ENCODE peak calls at places on chromosome 21, in five cellular contexts. E, B, F, H and U are unnamed samples.

GRCh38 chr21:37452222-37452621 is 85.6 kb downstream of the DYRK1A start:
- DNase-seq in E (peak), B (no peak), F (no peak), H (peak), U (peak)

GRCh38 chr21:46457801-46458314 is 833 bp upstream of the DIP2A start:
- DNase-seq in E (peak), B (peak), F (peak), H (peak), U (no peak)

GRCh38 chr21:43973634-43973955 is 38.5 kb upstream of the TRAPPC10 start:
- DNase-seq in E (no peak), B (no peak), F (no peak), H (no peak), U (no peak)

GRCh38 chr21:35048183-35048601 is 910 bp downstream of the RUNX1 start:
- DNase-seq in E (peak), B (peak), F (peak), H (no peak), U (no peak)

GRCh38 chr21:34345892-34346291 is 17.9 kb upstream of the KCNE2 start:
- DNase-seq in E (peak), B (no peak), F (no peak), H (peak), U (no peak)

GRCh38 chr21:34670220-34670961 is 1.6 kb downstream of the CLIC6 start:
- DNase-seq in E (peak), B (peak), F (no peak), H (no peak), U (no peak)

GRCh38 chr21:38742580-38743260 is 63.0 kb upstream of the ETS2 start:
- DNase-seq in E (no peak), B (no peak), F (no peak), H (no peak), U (no peak)

GRCh38 chr21:41786521-41786987 is 19.7 kb upstream of the RIPK4 start:
- DNase-seq in E (peak), B (peak), F (no peak), H (no peak), U (peak)